ENCODE peak calls at places on chromosomes 2 and 18, in eight cellular contexts. S is GM23248, Z is hepatocyte, E is MM.1S, D is HCT116, H is PC-3, Y is SK-N-SH, T is GM23338. F is an unnamed sample.

GRCh38 chr18:60549338-60549960 is 176.9 kb upstream of the MC4R start:
- DNase-seq in S (peak; percentile 86), Y (peak; percentile 43), E (peak; percentile 81), H (peak; percentile 87), T (peak; percentile 89), D (peak; percentile 66), Z (peak; percentile 87), F (peak; percentile 70)

GRCh38 chr2:127627740-127628571 is 18.0 kb upstream of the GPR17 start:
- DNase-seq in E (no peak), T (no peak), D (no peak), Y (no peak), S (no peak), H (no peak), Z (no peak), F (no peak)

GRCh38 chr2:200703132-200703925 is 108.4 kb upstream of the BZW1 start:
- DNase-seq in T (peak; percentile 76), H (peak; percentile 92), Y (peak; percentile 15), Z (peak; percentile 71), S (peak; percentile 83), E (peak; percentile 78), D (peak; percentile 68), F (peak; percentile 84)

GRCh38 chr2:100262555-100263320 is 59.6 kb downstream of the LONRF2 start:
- DNase-seq in T (peak; percentile 78), S (peak; percentile 50), D (peak; percentile 54), Z (peak; percentile 69), Y (peak; percentile 78), E (peak; percentile 46), H (peak; percentile 80), F (peak; percentile 66)

GRCh38 chr2:204452464-204453023 is 92.7 kb upstream of the PARD3B start:
- DNase-seq in T (peak; percentile 60), Z (peak; percentile 77), Y (no peak), D (peak; percentile 23), S (peak; percentile 98), H (peak; percentile 96), E (no peak), F (no peak)

GRCh38 chr2:2866459-2866858 is 511.2 kb downstream of the EIPR1 start:
- DNase-seq in H (no peak), D (no peak), S (no peak), T (no peak), Z (no peak), Y (no peak), E (no peak), F (no peak)

GRCh38 chr2:168851674-168852320 is 38.4 kb downstream of the SPC25 start:
- DNase-seq in S (peak; percentile 65), T (no peak), H (peak; percentile 91), D (peak; percentile 29), E (no peak), Z (peak; percentile 34), Y (no peak), F (no peak)

GRCh38 chr18:27175914-27176313 is 9.2 kb downstream of the CHST9 start:
- DNase-seq in S (no peak), Z (no peak), T (peak; percentile 85), H (no peak), D (no peak), E (no peak), Y (no peak), F (no peak)

GRCh38 chr2:238162516-238163441 is 4.0 kb downstream of the ERFE start:
- DNase-seq in S (peak; percentile 63), Z (no peak), H (no peak), T (no peak), E (no peak), D (no peak), Y (peak; percentile 38), F (no peak)

GRCh38 chr18:55406374-55407045 is 181.5 kb downstream of the TCF4 start:
- DNase-seq in D (no peak), E (no peak), H (no peak), S (no peak), T (no peak), Y (no peak), Z (no peak), F (no peak)

GRCh38 chr2:112924855-112925254 is 13.9 kb downstream of the IL37 start:
- DNase-seq in D (no peak), E (no peak), H (no peak), Y (no peak), S (no peak), T (no peak), Z (peak; percentile 58), F (no peak)

GRCh38 chr2:166333809-166334208 is 41.9 kb downstream of the SCN9A start:
- DNase-seq in D (no peak), T (no peak), Z (no peak), H (peak; percentile 72), E (no peak), Y (no peak), S (peak; percentile 59), F (no peak)

GRCh38 chr2:208224802-208225201 is 30.1 kb downstream of the IDH1 start:
- DNase-seq in D (no peak), H (peak; percentile 86), Y (no peak), S (peak; percentile 36), T (no peak), Z (no peak), E (no peak), F (no peak)

GRCh38 chr18:9104244-9104901 is 1.9 kb downstream of the NDUFV2 start:
- DNase-seq in Z (no peak), E (peak; percentile 29), T (no peak), S (peak; percentile 29), Y (no peak), H (peak; percentile 83), D (no peak), F (no peak)

GRCh38 chr2:9703701-9704221 is 73.0 kb upstream of the YWHAQ start:
- DNase-seq in T (no peak), H (peak; percentile 85), D (peak; percentile 37), Y (no peak), E (no peak), S (peak; percentile 86), Z (peak; percentile 83), F (no peak)

GRCh38 chr2:128625966-128626757 is 307.5 kb upstream of the HS6ST1 start:
- DNase-seq in E (no peak), D (no peak), Y (no peak), Z (no peak), S (peak; percentile 13), H (no peak), T (no peak), F (no peak)

GRCh38 chr18:5964108-5964507 is 68.8 kb upstream of the TMEM200C start:
- DNase-seq in Y (no peak), D (no peak), H (no peak), Z (no peak), E (no peak), S (no peak), T (no peak), F (no peak)

GRCh38 chr2:63790491-63790890 is 51.2 kb upstream of the UGP2 start:
- DNase-seq in Y (no peak), S (peak; percentile 22), Z (no peak), E (no peak), D (no peak), T (no peak), H (no peak), F (no peak)

GRCh38 chr2:69177063-69177771 is 164.2 kb downstream of the ANTXR1 start:
- DNase-seq in E (no peak), T (peak; percentile 70), H (no peak), Y (peak; percentile 41), Z (peak; percentile 72), D (no peak), S (peak; percentile 95), F (no peak)

GRCh38 chr2:205880048-205880447 is 197.7 kb downstream of the NRP2 start:
- DNase-seq in E (no peak), Y (no peak), H (no peak), Z (no peak), S (no peak), T (no peak), D (no peak), F (no peak)
- TF ChIP-seq EZH2phosphoT487 in E (no peak), Y (no peak), H (no peak), Z (no peak), S (no peak), T (no peak), D (no peak), F (no peak)

GRCh38 chr2:235609746-235610145 is 115.9 kb downstream of the AGAP1 start:
- DNase-seq in D (no peak), Z (no peak), H (no peak), T (no peak), E (no peak), S (no peak), Y (no peak), F (no peak)

GRCh38 chr2:235607541-235608199 is 113.8 kb downstream of the AGAP1 start:
- DNase-seq in T (no peak), Y (no peak), S (peak; percentile 79), D (no peak), Z (no peak), H (no peak), E (no peak), F (no peak)

GRCh38 chr2:235610696-235611257 is 116.9 kb downstream of the AGAP1 start:
- DNase-seq in Z (no peak), H (no peak), S (no peak), D (no peak), T (no peak), Y (no peak), E (peak; percentile 82), F (no peak)

GRCh38 chr2:235608200-235608591 is 114.4 kb downstream of the AGAP1 start:
- DNase-seq in D (no peak), H (no peak), T (no peak), S (no peak), Z (no peak), E (no peak), Y (no peak), F (no peak)

DNA sequence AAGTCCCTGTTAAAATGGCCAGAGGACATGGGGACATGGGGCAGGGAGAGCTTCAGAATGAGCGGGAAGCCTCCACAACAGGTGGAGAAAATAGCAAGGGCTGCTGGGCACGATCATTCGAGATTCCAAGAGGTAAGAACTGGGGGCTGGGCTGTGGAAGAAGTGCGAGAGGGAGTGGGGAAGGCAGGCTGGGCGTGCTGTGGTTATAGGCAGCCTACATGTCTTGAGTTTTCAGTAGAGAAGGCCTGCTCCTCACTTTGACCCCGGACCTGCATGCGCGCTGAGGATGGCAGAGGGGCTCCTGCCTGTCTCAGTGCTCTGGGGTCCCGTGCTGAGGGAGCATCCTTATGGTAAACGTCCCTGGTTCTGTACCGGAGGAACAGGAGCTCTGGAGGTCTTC is 115.5 kb downstream of the AGAP1 start:
- DNase-seq in S (no peak), Y (no peak), D (no peak), H (no peak), E (no peak), T (no peak), Z (no peak), F (no peak)
- H3K79me2 ChIP-seq in S (peaks cover 84% of the 10 kb centered on the region), Y (peaks cover 14% of the 10 kb centered on the region), D (peaks cover 89% of the 10 kb centered on the region), H (peaks cover 90% of the 10 kb centered on the region), E (peaks cover 85% of the 10 kb centered on the region), T (peaks cover 81% of the 10 kb centered on the region), Z (peaks cover 57% of the 10 kb centered on the region), F (no peaks in the 10 kb centered on the region)

DNA sequence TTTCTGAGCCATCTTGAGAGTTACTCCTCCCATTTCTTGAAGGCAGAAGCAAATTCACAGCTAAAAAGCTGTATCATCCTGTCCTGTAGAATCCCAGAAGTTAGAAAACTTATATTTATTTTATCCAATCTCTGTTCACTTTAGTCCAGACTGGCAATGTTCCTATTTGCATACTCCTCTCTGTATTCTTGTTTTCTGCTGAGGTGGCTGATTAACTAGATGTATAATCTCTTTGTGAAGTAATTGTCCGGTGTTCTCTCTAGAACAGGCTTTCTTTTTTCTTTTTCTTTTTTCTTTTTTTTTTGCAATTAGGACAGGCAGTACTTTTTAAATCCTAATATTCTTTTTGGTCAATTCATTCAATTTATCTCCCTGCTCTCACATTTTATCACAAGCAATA is 411.0 kb downstream of the KCNJ3 start:
- DNase-seq in T (no peak), S (no peak), Z (no peak), D (no peak), E (no peak), Y (no peak), H (no peak), F (no peak)
- TF ChIP-seq EZH2phosphoT487 in T (no peak), S (no peak), Z (no peak), D (no peak), E (no peak), Y (no peak), H (no peak), F (no peak)

GRCh38 chr2:275457-275856 is 10.7 kb downstream of the ACP1 start:
- DNase-seq in E (no peak), D (no peak), T (no peak), Y (no peak), S (no peak), H (no peak), Z (no peak), F (peak; percentile 52)
- H3K79me2 ChIP-seq in E (peaks cover 60% of the 10 kb centered on the region), D (peaks cover 90% of the 10 kb centered on the region), T (peaks cover 87% of the 10 kb centered on the region), Y (peaks cover 76% of the 10 kb centered on the region), S (peaks cover 82% of the 10 kb centered on the region), H (peaks cover 59% of the 10 kb centered on the region), Z (peaks cover 71% of the 10 kb centered on the region), F (peaks cover 69% of the 10 kb centered on the region)